ENCODE peak calls at places on chromosomes 16 and 17, in four cellular contexts. T is left colon, Y is midbrain, X is IMR-90. B is an unnamed sample.

GRCh38 chr16:88920618-88921602 is 54.5 kb upstream of the PABPN1L start:
- DNase-seq in T (peak), Y (no peak), X (peak), B (peak)

GRCh38 chr17:60398227-60398959 is 6.5 kb upstream of the USP32 start:
- DNase-seq in T (no peak), Y (peak), X (no peak), B (no peak)

GRCh38 chr16:80203821-80204220 is 337.0 kb upstream of the DYNLRB2 start:
- DNase-seq in T (no peak), Y (no peak), X (no peak), B (no peak)

GRCh38 chr16:31108035-31108793 is at the start of gene BCKDK:
- DNase-seq in T (peak), Y (peak), X (peak), B (peak)

GRCh38 chr17:56083475-56083874 is 69.8 kb upstream of the ANKFN1 start:
- DNase-seq in T (no peak), Y (no peak), X (no peak), B (no peak)

GRCh38 chr17:78383725-78384471 is 5.4 kb downstream of the PGS1 start:
- DNase-seq in T (peak), Y (no peak), X (peak), B (peak)

GRCh38 chr17:78112508-78113471 is 15.8 kb downstream of the TMC6 start:
- DNase-seq in T (peak), Y (peak), X (peak), B (peak)

GRCh38 chr16:76450890-76451289 is 173.7 kb downstream of the CNTNAP4 start:
- DNase-seq in T (no peak), Y (no peak), X (no peak), B (no peak)

GRCh38 chr17:13476722-13477121 is 125.0 kb downstream of the HS3ST3A1 start:
- DNase-seq in T (no peak), Y (no peak), X (peak), B (no peak)

GRCh38 chr17:36933174-36934143 is 3.8 kb upstream of the LHX1 start:
- DNase-seq in T (no peak), Y (no peak), X (no peak), B (no peak)

GRCh38 chr17:79410681-79411080 is 200.2 kb downstream of the RBFOX3 start:
- DNase-seq in T (no peak), Y (no peak), X (no peak), B (no peak)

GRCh38 chr17:19378416-19379293 is at the start of gene MAPK7:
- DNase-seq in T (peak), Y (no peak), X (no peak), B (peak)

GRCh38 chr17:82720204-82720603 is 3.7 kb downstream of the FN3KRP start:
- DNase-seq in T (no peak), Y (no peak), X (no peak), B (no peak)

GRCh38 chr17:7132511-7133094 is 18.0 kb upstream of the ASGR2 start:
- DNase-seq in T (no peak), Y (no peak), X (no peak), B (peak)